ENCODE peak calls at places on chromosomes 1 and 21, in nine cellular contexts. One of them, this sample, is unnamed. For H3K4me1, the result is how much of the 10 kb centered on the place peaks cover.

GRCh38 chr1:19644761-19645543 is 841 bp downstream of the NBL1 start:
- DNase-seq in PC-9: peak
- DNase-seq in spleen: no peak
- DNase-seq in mesendoderm: no peak
- DNase-seq in neural progenitor cell: peak
- DNase-seq in CD8-positive, alpha-beta memory T cell: no peak
- DNase-seq in tibial artery: no peak
- DNase-seq in heart left ventricle: no peak
- DNase-seq in esophagus squamous epithelium: no peak
- DNase-seq in this sample: peak

GRCh38 chr1:119713039-119713537 is 1.4 kb downstream of the PHGDH start:
- DNase-seq in neural progenitor cell: peak
- DNase-seq in tibial artery: no peak
- DNase-seq in PC-9: no peak
- DNase-seq in mesendoderm: peak
- DNase-seq in CD8-positive, alpha-beta memory T cell: no peak
- DNase-seq in spleen: no peak
- DNase-seq in esophagus squamous epithelium: no peak
- DNase-seq in heart left ventricle: no peak
- DNase-seq in this sample: peak

GRCh38 chr1:47231314-47232186 is 475 bp downstream of the TAL1 start:
- DNase-seq in neural progenitor cell: peak
- DNase-seq in spleen: no peak
- DNase-seq in PC-9: no peak
- DNase-seq in tibial artery: no peak
- DNase-seq in esophagus squamous epithelium: no peak
- DNase-seq in mesendoderm: peak
- DNase-seq in heart left ventricle: peak
- DNase-seq in CD8-positive, alpha-beta memory T cell: no peak
- DNase-seq in this sample: no peak

GRCh38 chr1:52834798-52835197 is 7.8 kb upstream of the ZYG11A start:
- DNase-seq in heart left ventricle: no peak
- DNase-seq in neural progenitor cell: no peak
- DNase-seq in tibial artery: no peak
- DNase-seq in spleen: no peak
- DNase-seq in mesendoderm: no peak
- DNase-seq in esophagus squamous epithelium: no peak
- DNase-seq in CD8-positive, alpha-beta memory T cell: no peak
- DNase-seq in PC-9: no peak
- DNase-seq in this sample: no peak

GRCh38 chr1:98783821-98784220 is 122.3 kb downstream of the SNX7 start:
- DNase-seq in heart left ventricle: peak
- DNase-seq in PC-9: no peak
- DNase-seq in tibial artery: no peak
- DNase-seq in esophagus squamous epithelium: no peak
- DNase-seq in neural progenitor cell: peak
- DNase-seq in CD8-positive, alpha-beta memory T cell: no peak
- DNase-seq in spleen: no peak
- DNase-seq in mesendoderm: peak
- DNase-seq in this sample: no peak

GRCh38 chr1:193471981-193472380 is 285.6 kb upstream of the B3GALT2 start:
- DNase-seq in esophagus squamous epithelium: no peak
- DNase-seq in mesendoderm: no peak
- DNase-seq in tibial artery: no peak
- DNase-seq in PC-9: no peak
- DNase-seq in spleen: no peak
- DNase-seq in CD8-positive, alpha-beta memory T cell: no peak
- DNase-seq in heart left ventricle: no peak
- DNase-seq in neural progenitor cell: no peak
- DNase-seq in this sample: no peak

GRCh38 chr1:160400646-160401486 is 502 bp downstream of the VANGL2 start:
- DNase-seq in heart left ventricle: peak
- DNase-seq in neural progenitor cell: peak
- DNase-seq in PC-9: no peak
- DNase-seq in esophagus squamous epithelium: no peak
- DNase-seq in spleen: no peak
- DNase-seq in tibial artery: no peak
- DNase-seq in CD8-positive, alpha-beta memory T cell: no peak
- DNase-seq in mesendoderm: no peak
- DNase-seq in this sample: peak

GRCh38 chr1:117173711-117174110 is 37.0 kb downstream of the VTCN1 start:
- DNase-seq in spleen: no peak
- DNase-seq in neural progenitor cell: no peak
- DNase-seq in esophagus squamous epithelium: no peak
- DNase-seq in mesendoderm: no peak
- DNase-seq in PC-9: no peak
- DNase-seq in heart left ventricle: no peak
- DNase-seq in tibial artery: no peak
- DNase-seq in CD8-positive, alpha-beta memory T cell: no peak
- DNase-seq in this sample: no peak

GRCh38 chr1:160260436-160261382 is 1.6 kb downstream of the DCAF8 start:
- DNase-seq in mesendoderm: peak
- DNase-seq in neural progenitor cell: no peak
- DNase-seq in spleen: no peak
- DNase-seq in esophagus squamous epithelium: no peak
- DNase-seq in tibial artery: no peak
- DNase-seq in PC-9: no peak
- DNase-seq in heart left ventricle: no peak
- DNase-seq in CD8-positive, alpha-beta memory T cell: no peak
- DNase-seq in this sample: no peak

GRCh38 chr1:68409426-68409825 is 40.3 kb downstream of the RPE65 start:
- DNase-seq in neural progenitor cell: no peak
- DNase-seq in mesendoderm: no peak
- DNase-seq in tibial artery: no peak
- DNase-seq in heart left ventricle: no peak
- DNase-seq in PC-9: no peak
- DNase-seq in CD8-positive, alpha-beta memory T cell: no peak
- DNase-seq in spleen: no peak
- DNase-seq in esophagus squamous epithelium: no peak
- DNase-seq in this sample: no peak

GRCh38 chr1:93288558-93288957 is 57.1 kb upstream of the DR1 start:
- DNase-seq in spleen: no peak
- DNase-seq in neural progenitor cell: no peak
- DNase-seq in PC-9: no peak
- DNase-seq in heart left ventricle: peak
- DNase-seq in mesendoderm: no peak
- DNase-seq in CD8-positive, alpha-beta memory T cell: no peak
- DNase-seq in tibial artery: no peak
- DNase-seq in esophagus squamous epithelium: no peak
- DNase-seq in this sample: no peak

GRCh38 chr1:35499230-35499629 is 58.0 kb downstream of the KIAA0319L start:
- DNase-seq in PC-9: no peak
- DNase-seq in spleen: no peak
- DNase-seq in mesendoderm: no peak
- DNase-seq in neural progenitor cell: peak
- DNase-seq in heart left ventricle: no peak
- DNase-seq in CD8-positive, alpha-beta memory T cell: no peak
- DNase-seq in esophagus squamous epithelium: no peak
- DNase-seq in tibial artery: no peak
- DNase-seq in this sample: no peak

GRCh38 chr1:229240532-229240931 is 30.4 kb upstream of the RAB4A start:
- DNase-seq in mesendoderm: no peak
- DNase-seq in neural progenitor cell: no peak
- DNase-seq in spleen: no peak
- DNase-seq in CD8-positive, alpha-beta memory T cell: no peak
- DNase-seq in tibial artery: no peak
- DNase-seq in PC-9: no peak
- DNase-seq in esophagus squamous epithelium: no peak
- DNase-seq in heart left ventricle: no peak
- DNase-seq in this sample: no peak

GRCh38 chr21:31442339-31442738 is 98.3 kb upstream of the TIAM1 start:
- DNase-seq in mesendoderm: peak
- DNase-seq in CD8-positive, alpha-beta memory T cell: no peak
- DNase-seq in esophagus squamous epithelium: no peak
- DNase-seq in neural progenitor cell: no peak
- DNase-seq in PC-9: peak
- DNase-seq in heart left ventricle: no peak
- DNase-seq in tibial artery: no peak
- DNase-seq in spleen: no peak
- DNase-seq in this sample: no peak

GRCh38 chr1:19643602-19644419 is at the start of gene NBL1:
- DNase-seq in mesendoderm: no peak
- DNase-seq in esophagus squamous epithelium: no peak
- DNase-seq in tibial artery: peak
- DNase-seq in neural progenitor cell: peak
- DNase-seq in CD8-positive, alpha-beta memory T cell: peak
- DNase-seq in spleen: no peak
- DNase-seq in PC-9: peak
- DNase-seq in heart left ventricle: peak
- DNase-seq in this sample: peak

GRCh38 chr21:29265690-29266479 is 32.8 kb upstream of the BACH1 start:
- DNase-seq in mesendoderm: peak
- DNase-seq in CD8-positive, alpha-beta memory T cell: no peak
- DNase-seq in neural progenitor cell: no peak
- DNase-seq in tibial artery: no peak
- DNase-seq in spleen: no peak
- DNase-seq in esophagus squamous epithelium: no peak
- DNase-seq in PC-9: no peak
- DNase-seq in heart left ventricle: no peak
- DNase-seq in this sample: no peak

GRCh38 chr1:32701421-32701911 is 1.1 kb downstream of the SYNC start:
- DNase-seq in mesendoderm: no peak
- DNase-seq in spleen: peak
- DNase-seq in esophagus squamous epithelium: no peak
- DNase-seq in CD8-positive, alpha-beta memory T cell: no peak
- DNase-seq in neural progenitor cell: no peak
- DNase-seq in heart left ventricle: peak
- DNase-seq in PC-9: no peak
- DNase-seq in tibial artery: peak
- DNase-seq in this sample: peak

GRCh38 chr1:233607252-233608119 is 6.4 kb upstream of the KCNK1 start:
- DNase-seq in spleen: no peak
- DNase-seq in mesendoderm: no peak
- DNase-seq in CD8-positive, alpha-beta memory T cell: no peak
- DNase-seq in PC-9: peak
- DNase-seq in heart left ventricle: no peak
- DNase-seq in esophagus squamous epithelium: no peak
- DNase-seq in neural progenitor cell: no peak
- DNase-seq in tibial artery: no peak
- DNase-seq in this sample: no peak

GRCh38 chr1:236895665-236896387 is 100.7 kb downstream of the MTR start:
- DNase-seq in tibial artery: no peak
- DNase-seq in CD8-positive, alpha-beta memory T cell: no peak
- DNase-seq in spleen: no peak
- DNase-seq in PC-9: no peak
- DNase-seq in heart left ventricle: peak
- DNase-seq in neural progenitor cell: no peak
- DNase-seq in esophagus squamous epithelium: no peak
- DNase-seq in mesendoderm: no peak
- DNase-seq in this sample: no peak

DNA sequence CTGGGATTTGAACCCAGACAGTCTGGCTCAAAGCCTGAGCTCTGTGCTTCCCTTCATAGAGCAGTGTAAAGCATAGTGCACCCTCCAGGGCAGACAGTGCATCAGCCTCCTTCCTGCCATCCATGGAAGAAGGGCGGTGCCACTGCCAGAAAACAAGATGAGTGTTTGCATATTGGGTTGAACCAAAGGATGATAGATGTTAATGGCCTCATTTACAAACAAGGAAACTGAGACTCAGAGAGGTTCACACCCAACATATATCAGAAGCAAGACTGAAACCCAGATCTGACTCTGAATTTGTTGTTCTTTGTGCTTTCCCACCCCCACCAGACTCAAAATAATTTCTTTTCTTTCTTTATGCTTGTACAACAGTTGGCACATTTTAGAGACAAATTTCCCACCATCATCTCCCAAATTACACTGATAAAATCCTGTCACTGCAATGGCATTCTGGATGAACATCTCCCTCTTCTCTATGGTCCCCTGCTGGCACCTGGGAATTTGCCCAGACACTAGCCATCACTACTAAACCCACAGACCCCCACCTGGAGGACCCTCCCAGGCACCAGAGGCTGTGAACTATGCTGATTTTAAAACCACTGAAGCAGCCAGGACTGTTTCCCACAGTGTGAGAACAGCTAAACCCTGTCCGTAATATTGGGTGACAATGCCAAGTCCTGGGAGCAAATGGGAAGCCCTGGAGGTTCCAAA is 45.4 kb upstream of the MPZL1 start:
- DNase-seq in PC-9: no peak
- DNase-seq in spleen: no peak
- DNase-seq in tibial artery: no peak
- DNase-seq in heart left ventricle: no peak
- DNase-seq in mesendoderm: no peak
- DNase-seq in esophagus squamous epithelium: no peak
- DNase-seq in CD8-positive, alpha-beta memory T cell: no peak
- DNase-seq in neural progenitor cell: no peak
- DNase-seq in this sample: no peak
- H3K4me1 ChIP-seq in PC-9: under half
- H3K4me1 ChIP-seq in spleen: half or more
- H3K4me1 ChIP-seq in tibial artery: under half
- H3K4me1 ChIP-seq in heart left ventricle: under half
- H3K4me1 ChIP-seq in mesendoderm: under half
- H3K4me1 ChIP-seq in esophagus squamous epithelium: under half
- H3K4me1 ChIP-seq in CD8-positive, alpha-beta memory T cell: half or more
- H3K4me1 ChIP-seq in neural progenitor cell: under half
- H3K4me1 ChIP-seq in this sample: under half

GRCh38 chr1:152034324-152034653 is 2.5 kb downstream of the S100A11 start:
- DNase-seq in neural progenitor cell: no peak
- DNase-seq in esophagus squamous epithelium: no peak
- DNase-seq in spleen: no peak
- DNase-seq in mesendoderm: no peak
- DNase-seq in PC-9: no peak
- DNase-seq in heart left ventricle: no peak
- DNase-seq in CD8-positive, alpha-beta memory T cell: no peak
- DNase-seq in tibial artery: no peak
- DNase-seq in this sample: no peak
- H3K27ac ChIP-seq in neural progenitor cell: no peak
- H3K27ac ChIP-seq in esophagus squamous epithelium: peak
- H3K27ac ChIP-seq in spleen: peak
- H3K27ac ChIP-seq in mesendoderm: peak
- H3K27ac ChIP-seq in PC-9: peak
- H3K27ac ChIP-seq in heart left ventricle: peak
- H3K27ac ChIP-seq in CD8-positive, alpha-beta memory T cell: peak
- H3K27ac ChIP-seq in tibial artery: peak
- H3K27ac ChIP-seq in this sample: no peak

GRCh38 chr1:38009841-38010180 is 2.7 kb upstream of the UTP11 start:
- DNase-seq in PC-9: no peak
- DNase-seq in CD8-positive, alpha-beta memory T cell: no peak
- DNase-seq in neural progenitor cell: no peak
- DNase-seq in esophagus squamous epithelium: no peak
- DNase-seq in heart left ventricle: no peak
- DNase-seq in mesendoderm: no peak
- DNase-seq in spleen: no peak
- DNase-seq in tibial artery: no peak
- DNase-seq in this sample: no peak
- H3K4me1 ChIP-seq in PC-9: under half
- H3K4me1 ChIP-seq in CD8-positive, alpha-beta memory T cell: under half
- H3K4me1 ChIP-seq in neural progenitor cell: under half
- H3K4me1 ChIP-seq in esophagus squamous epithelium: under half
- H3K4me1 ChIP-seq in heart left ventricle: under half
- H3K4me1 ChIP-seq in mesendoderm: under half
- H3K4me1 ChIP-seq in spleen: half or more
- H3K4me1 ChIP-seq in tibial artery: under half
- H3K4me1 ChIP-seq in this sample: under half

DNA sequence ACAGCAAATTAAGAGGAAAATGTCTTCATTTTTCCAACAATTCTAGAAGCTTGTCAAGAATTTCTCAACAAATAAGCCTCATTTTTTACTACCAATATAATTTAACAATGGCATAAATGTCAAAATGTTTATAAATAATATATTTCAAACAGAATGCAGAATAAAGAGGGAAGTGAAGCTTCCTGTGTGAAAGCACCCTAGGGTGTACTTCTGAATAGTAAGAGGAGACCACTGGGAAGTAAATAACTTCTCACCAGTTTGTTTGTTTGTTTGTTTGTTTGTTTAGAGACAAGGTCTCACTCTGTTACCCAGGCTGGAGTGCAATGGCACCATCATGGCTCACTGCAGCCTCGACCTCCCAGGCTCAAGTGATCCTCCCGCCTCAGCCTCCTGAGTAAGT is 244.3 kb downstream of the SLC45A1 start:
- DNase-seq in PC-9: no peak
- DNase-seq in heart left ventricle: no peak
- DNase-seq in neural progenitor cell: no peak
- DNase-seq in tibial artery: no peak
- DNase-seq in CD8-positive, alpha-beta memory T cell: no peak
- DNase-seq in spleen: no peak
- DNase-seq in esophagus squamous epithelium: no peak
- DNase-seq in mesendoderm: no peak
- DNase-seq in this sample: no peak
- H3K27ac ChIP-seq in PC-9: no peak
- H3K27ac ChIP-seq in heart left ventricle: no peak
- H3K27ac ChIP-seq in neural progenitor cell: peak
- H3K27ac ChIP-seq in tibial artery: no peak
- H3K27ac ChIP-seq in CD8-positive, alpha-beta memory T cell: no peak
- H3K27ac ChIP-seq in spleen: no peak
- H3K27ac ChIP-seq in esophagus squamous epithelium: no peak
- H3K27ac ChIP-seq in mesendoderm: peak
- H3K27ac ChIP-seq in this sample: no peak